ENCODE peak calls at places on chromosomes 1 and 21, in nine cellular contexts. Q is GM13977; D is dorsolateral prefrontal cortex; O is WTC11; V is HFF-Myc; Y is CD8-positive, alpha-beta T cell; I is fibroblast of the aortic adventitia; G is heart left ventricle; W is prostate gland. B is an unnamed sample.

GRCh38 chr1:80540149-80540548 is 1260.6 kb upstream of the ADGRL2 start:
- DNase-seq in Q (no peak), D (no peak), O (no peak), V (no peak), Y (no peak), I (no peak), G (no peak), W (no peak), B (no peak)

GRCh38 chr1:167446946-167447345 is 71.4 kb downstream of the CD247 start:
- DNase-seq in Q (no peak), D (no peak), O (no peak), V (no peak), Y (no peak), I (no peak), G (no peak), W (no peak), B (no peak)

GRCh38 chr1:84997667-84998600 is 1.0 kb upstream of the MCOLN2 start:
- DNase-seq in Q (peak; percentile 27), D (no peak), O (peak; percentile 35), V (no peak), Y (peak; percentile 23), I (peak; percentile 9), G (no peak), W (no peak), B (peak; percentile 37)

GRCh38 chr1:172298146-172298545 is 122.3 kb upstream of the C1orf105 start:
- DNase-seq in Q (no peak), D (no peak), O (no peak), V (no peak), Y (no peak), I (no peak), G (no peak), W (no peak), B (no peak)

GRCh38 chr21:43290529-43291346 is 121.9 kb downstream of the CRYAA start:
- DNase-seq in Q (peak; percentile 77), D (no peak), O (peak; percentile 16), V (no peak), Y (no peak), I (no peak), G (peak; percentile 33), W (no peak), B (peak; percentile 77)

GRCh38 chr21:26443867-26444266 is 129.2 kb downstream of the CYYR1 start:
- DNase-seq in Q (no peak), D (no peak), O (no peak), V (no peak), Y (no peak), I (peak; percentile 62), G (no peak), W (no peak), B (no peak)

GRCh38 chr1:53413175-53414001 is 45.8 kb upstream of the DMRTB1 start:
- DNase-seq in Q (peak; percentile 45), D (no peak), O (no peak), V (no peak), Y (peak; percentile 78), I (peak; percentile 55), G (no peak), W (no peak), B (peak; percentile 54)

GRCh38 chr1:38241594-38242331 is 195.2 kb upstream of the POU3F1 start:
- DNase-seq in Q (no peak), D (no peak), O (no peak), V (no peak), Y (no peak), I (no peak), G (no peak), W (no peak), B (no peak)

GRCh38 chr1:41381691-41382530 is 20.7 kb downstream of the FOXO6 start:
- DNase-seq in Q (peak; percentile 60), D (no peak), O (peak; percentile 44), V (no peak), Y (peak; percentile 47), I (no peak), G (peak; percentile 76), W (no peak), B (peak; percentile 49)

GRCh38 chr21:43188712-43189151 is 19.9 kb downstream of the CRYAA start:
- DNase-seq in Q (no peak), D (no peak), O (peak; percentile 6), V (no peak), Y (no peak), I (no peak), G (peak; percentile 58), W (peak; percentile 94), B (no peak)

GRCh38 chr1:94634977-94635416 is 93.4 kb upstream of the F3 start:
- DNase-seq in Q (no peak), D (no peak), O (no peak), V (no peak), Y (no peak), I (no peak), G (no peak), W (no peak), B (no peak)

GRCh38 chr1:71693581-71693980 is 588.8 kb downstream of the NEGR1 start:
- DNase-seq in Q (no peak), D (no peak), O (no peak), V (no peak), Y (no peak), I (no peak), G (no peak), W (no peak), B (no peak)

GRCh38 chr1:214445846-214446614 is 105.4 kb downstream of the PTPN14 start:
- DNase-seq in Q (no peak), D (no peak), O (no peak), V (peak; percentile 95), Y (no peak), I (peak; percentile 83), G (no peak), W (no peak), B (no peak)

GRCh38 chr1:94690033-94690712 is 130.0 kb upstream of the SLC44A3 start:
- DNase-seq in Q (no peak), D (no peak), O (no peak), V (no peak), Y (no peak), I (peak; percentile 98), G (no peak), W (no peak), B (no peak)

GRCh38 chr1:66690666-66691381 is 61.4 kb upstream of the DYNLT5 start:
- DNase-seq in Q (no peak), D (no peak), O (no peak), V (no peak), Y (no peak), I (no peak), G (no peak), W (no peak), B (no peak)
- TF ChIP-seq CTCF in Q (no peak), D (no peak), O (no peak), V (no peak), Y (no peak), I (no peak), G (no peak), W (no peak), B (no peak)

DNA sequence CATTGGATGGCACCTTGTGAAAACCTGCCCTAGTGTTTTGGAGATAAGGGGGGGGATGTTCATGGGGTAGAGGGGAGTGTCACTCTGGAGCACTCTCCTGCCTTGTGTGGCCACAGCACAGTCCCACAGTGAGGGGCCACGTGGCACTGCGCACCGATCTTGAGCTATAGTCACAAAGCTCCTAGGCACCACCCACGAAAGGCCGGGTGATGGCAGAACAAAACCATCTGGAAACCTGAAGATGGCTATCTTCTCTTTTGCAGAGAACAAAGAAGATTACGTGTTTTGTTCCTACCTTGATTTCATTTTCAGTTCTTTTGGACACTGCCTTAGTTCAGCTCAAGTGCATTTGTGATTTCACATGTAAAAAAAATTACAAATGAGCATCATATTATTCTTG is 220.6 kb downstream of the RGS7 start:
- DNase-seq in Q (no peak), D (no peak), O (no peak), V (no peak), Y (no peak), I (no peak), G (no peak), W (no peak), B (no peak)
- TF ChIP-seq CTCF in Q (no peak), D (no peak), O (no peak), V (no peak), Y (no peak), I (no peak), G (no peak), W (no peak), B (no peak)

GRCh38 chr1:110463695-110464094 is 12.7 kb downstream of the PROK1 start:
- DNase-seq in Q (no peak), D (no peak), O (no peak), V (no peak), Y (no peak), I (no peak), G (no peak), W (no peak), B (no peak)

GRCh38 chr1:110464340-110464739 is 13.4 kb downstream of the PROK1 start:
- DNase-seq in Q (no peak), D (no peak), O (no peak), V (no peak), Y (no peak), I (peak; percentile 82), G (no peak), W (no peak), B (no peak)

GRCh38 chr1:110462093-110462492 is 11.1 kb downstream of the PROK1 start:
- DNase-seq in Q (no peak), D (no peak), O (no peak), V (no peak), Y (no peak), I (no peak), G (no peak), W (no peak), B (no peak)

GRCh38 chr1:110465038-110465813 is 14.3 kb downstream of the PROK1 start:
- DNase-seq in Q (no peak), D (no peak), O (no peak), V (no peak), Y (no peak), I (no peak), G (no peak), W (peak; percentile 26), B (no peak)

GRCh38 chr1:110462964-110463363 is 12.0 kb downstream of the PROK1 start:
- DNase-seq in Q (no peak), D (no peak), O (no peak), V (no peak), Y (no peak), I (peak; percentile 35), G (no peak), W (no peak), B (no peak)
- TF ChIP-seq CTCF in Q (no peak), D (peak; percentile 7), O (no peak), V (no peak), Y (no peak), I (peak; percentile 29), G (no peak), W (no peak), B (no peak)

DNA sequence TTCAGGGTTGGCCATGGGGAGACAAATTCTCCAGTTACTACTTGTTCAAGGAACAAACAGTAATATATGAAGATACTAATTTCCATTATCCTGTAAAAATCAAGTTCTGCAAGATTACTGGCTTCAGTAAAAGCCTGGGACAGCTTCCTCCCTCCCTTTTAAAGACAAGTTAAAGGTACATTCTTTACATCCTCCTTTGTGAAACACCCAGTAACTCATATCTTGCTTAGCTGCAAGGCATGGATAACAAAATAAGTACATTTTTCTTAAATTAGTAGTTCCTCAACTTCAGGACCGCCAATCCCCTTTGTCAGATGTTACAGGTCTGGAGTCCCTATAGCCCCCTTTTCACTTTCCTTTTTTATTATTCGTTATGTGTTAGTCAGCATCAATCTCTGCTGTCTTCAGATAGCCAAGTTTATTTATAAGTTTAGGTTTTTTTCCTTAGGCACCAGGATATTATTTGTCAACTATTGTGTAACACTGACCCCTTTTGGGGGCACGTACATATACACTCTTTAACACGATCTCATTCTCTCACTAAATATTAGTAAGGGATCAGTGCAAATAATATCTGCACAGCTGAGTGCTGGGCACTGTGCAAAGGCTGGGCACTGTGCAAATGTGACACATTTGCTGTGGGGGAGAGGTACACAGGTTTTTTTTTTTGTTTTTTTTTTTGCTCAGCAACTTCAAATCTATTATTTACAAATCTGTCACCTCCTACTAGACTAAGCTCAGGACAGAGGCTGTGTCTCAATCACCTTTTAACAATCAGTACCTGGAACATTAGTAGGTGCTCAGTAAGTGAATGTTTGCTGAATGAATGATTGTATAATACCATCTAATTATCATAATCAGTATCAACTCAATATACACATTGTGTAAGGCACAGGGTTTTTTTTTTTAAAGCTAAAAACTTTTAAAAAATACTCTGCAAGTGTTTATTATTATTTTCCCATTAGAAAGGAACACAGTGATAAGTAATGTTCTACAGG is 9.6 kb downstream of the ERRFI1 start:
- DNase-seq in Q (no peak), D (no peak), O (no peak), V (no peak), Y (no peak), I (no peak), G (no peak), W (no peak), B (no peak)
- TF ChIP-seq CTCF in Q (peak; percentile 30), D (peak; percentile 31), O (no peak), V (peak; percentile 15), Y (no peak), I (no peak), G (no peak), W (no peak), B (peak; percentile 18)

B was measured in GM13976.